ENCODE peak calls at places on chromosomes 5 and 9, in seven cellular contexts. Y is endothelial cell, M is colonic mucosa, G is GM13977, A is H9, W is endothelial cell of umbilical vein, C is foreskin keratinocyte. L is an unnamed sample.

GRCh38 chr5:34585601-34586104 is 70.5 kb upstream of the RAI14 start:
- DNase-seq in M (no peak), A (no peak), C (peak), G (no peak), W (peak), Y (no peak), L (no peak)

GRCh38 chr5:102865510-102866314 is 110.6 kb downstream of the PAM start:
- DNase-seq in Y (peak), A (peak), W (peak), M (peak), C (peak), G (peak), L (peak)

GRCh38 chr5:1245901-1246576 is 20.9 kb downstream of the SLC6A18 start:
- DNase-seq in W (no peak), Y (no peak), M (no peak), C (no peak), A (peak), G (no peak), L (no peak)

GRCh38 chr9:138051586-138052321 is 174.2 kb downstream of the CACNA1B start:
- DNase-seq in M (peak), A (no peak), C (no peak), Y (no peak), W (no peak), G (no peak), L (no peak)

GRCh38 chr9:33167084-33167948 is at the start of gene B4GALT1:
- DNase-seq in Y (peak), G (peak), A (peak), M (peak), W (peak), C (peak), L (peak)

GRCh38 chr5:56091664-56092063 is 96.9 kb upstream of the IL6ST start:
- DNase-seq in C (no peak), W (no peak), A (no peak), G (no peak), Y (no peak), M (no peak), L (no peak)

GRCh38 chr5:113330533-113331200 is 104.1 kb downstream of the TSSK1B start:
- DNase-seq in W (peak), C (peak), G (peak), Y (no peak), M (no peak), A (no peak), L (no peak)

GRCh38 chr9:99368341-99369326 is 146.6 kb downstream of the SEC61B start:
- DNase-seq in G (peak), C (peak), A (no peak), M (no peak), Y (peak), W (peak), L (no peak)

GRCh38 chr5:54581831-54582548 is 64.4 kb downstream of the SNX18 start:
- DNase-seq in G (no peak), Y (no peak), C (no peak), W (no peak), M (no peak), A (no peak), L (no peak)

GRCh38 chr9:19049872-19050636 is 827 bp downstream of the RRAGA start:
- DNase-seq in Y (peak), M (peak), C (peak), W (peak), G (no peak), A (no peak), L (no peak)

GRCh38 chr9:73441223-73441622 is 289.6 kb downstream of the ANXA1 start:
- DNase-seq in G (no peak), M (no peak), W (no peak), Y (no peak), C (no peak), A (no peak), L (no peak)

GRCh38 chr5:133111299-133111698 is 59.5 kb downstream of the HSPA4 start:
- DNase-seq in M (peak), G (peak), C (peak), A (peak), W (peak), Y (peak), L (peak)

GRCh38 chr9:21761309-21761901 is 41.0 kb upstream of the MTAP start:
- DNase-seq in G (peak), C (no peak), A (no peak), M (no peak), Y (no peak), W (no peak), L (no peak)

GRCh38 chr5:15645776-15646175 is 145.8 kb downstream of the FBXL7 start:
- DNase-seq in Y (no peak), W (no peak), C (no peak), G (no peak), A (no peak), M (no peak), L (no peak)
- TF ChIP-seq CTCF in Y (no peak), W (no peak), C (no peak), G (no peak), A (no peak), M (no peak), L (no peak)

GRCh38 chr5:145237843-145238242 is 597.3 kb downstream of the PRELID2 start:
- DNase-seq in A (peak), G (peak), C (peak), M (peak), Y (peak), W (peak), L (peak)
- TF ChIP-seq CTCF in A (peak), G (peak), C (peak), M (peak), Y (peak), W (peak), L (peak)

GRCh38 chr5:140240987-140241706 is 61.8 kb downstream of the PFDN1 start:
- DNase-seq in G (no peak), C (peak), Y (peak), W (peak), A (peak), M (peak), L (peak)

GRCh38 chr5:140239939-140240700 is 62.8 kb downstream of the PFDN1 start:
- DNase-seq in G (peak), A (peak), Y (peak), M (peak), W (peak), C (no peak), L (peak)

GRCh38 chr5:140238756-140239155 is 63.8 kb downstream of the CYSTM1 start:
- DNase-seq in A (no peak), W (no peak), Y (no peak), G (no peak), C (no peak), M (no peak), L (no peak)

GRCh38 chr5:140236896-140237598 is 62.1 kb downstream of the CYSTM1 start:
- DNase-seq in W (no peak), M (no peak), G (no peak), A (no peak), Y (no peak), C (peak), L (no peak)

GRCh38 chr5:140239461-140239860 is 63.4 kb downstream of the PFDN1 start:
- DNase-seq in M (no peak), A (no peak), G (no peak), C (no peak), W (no peak), Y (no peak), L (no peak)
- TF ChIP-seq CTCF in M (no peak), A (no peak), G (no peak), C (no peak), W (no peak), Y (no peak), L (no peak)

GRCh38 chr5:139711067-139711851 is 63.1 kb downstream of the CXXC5 start:
- DNase-seq in A (peak), M (peak), Y (peak), W (no peak), G (peak), C (no peak), L (peak)
- TF ChIP-seq CTCF in A (peak), M (no peak), Y (no peak), W (no peak), G (peak), C (peak), L (no peak)

DNA sequence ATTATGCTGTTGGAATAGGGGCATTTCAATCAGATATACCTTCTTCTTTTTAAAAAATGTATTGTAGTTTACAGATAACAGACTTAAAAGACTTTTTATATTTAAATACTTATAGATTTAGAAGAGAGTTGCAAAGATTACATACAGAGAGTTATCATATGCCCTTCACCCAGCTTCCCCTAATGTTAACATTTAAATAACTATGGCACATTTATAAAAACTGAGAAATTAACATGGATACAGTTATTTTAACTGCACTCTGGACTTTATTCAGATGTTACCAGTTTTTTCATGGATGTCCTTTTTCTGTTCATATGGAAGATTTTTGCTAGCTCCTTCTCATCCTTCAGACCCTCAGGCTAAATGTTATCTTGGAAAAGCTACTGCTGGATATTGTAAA is 123.2 kb downstream of the DOCK2 start:
- DNase-seq in G (no peak), Y (no peak), M (no peak), W (no peak), C (no peak), A (no peak), L (no peak)
- TF ChIP-seq CTCF in G (no peak), Y (no peak), M (no peak), W (no peak), C (no peak), A (no peak), L (no peak)

DNA sequence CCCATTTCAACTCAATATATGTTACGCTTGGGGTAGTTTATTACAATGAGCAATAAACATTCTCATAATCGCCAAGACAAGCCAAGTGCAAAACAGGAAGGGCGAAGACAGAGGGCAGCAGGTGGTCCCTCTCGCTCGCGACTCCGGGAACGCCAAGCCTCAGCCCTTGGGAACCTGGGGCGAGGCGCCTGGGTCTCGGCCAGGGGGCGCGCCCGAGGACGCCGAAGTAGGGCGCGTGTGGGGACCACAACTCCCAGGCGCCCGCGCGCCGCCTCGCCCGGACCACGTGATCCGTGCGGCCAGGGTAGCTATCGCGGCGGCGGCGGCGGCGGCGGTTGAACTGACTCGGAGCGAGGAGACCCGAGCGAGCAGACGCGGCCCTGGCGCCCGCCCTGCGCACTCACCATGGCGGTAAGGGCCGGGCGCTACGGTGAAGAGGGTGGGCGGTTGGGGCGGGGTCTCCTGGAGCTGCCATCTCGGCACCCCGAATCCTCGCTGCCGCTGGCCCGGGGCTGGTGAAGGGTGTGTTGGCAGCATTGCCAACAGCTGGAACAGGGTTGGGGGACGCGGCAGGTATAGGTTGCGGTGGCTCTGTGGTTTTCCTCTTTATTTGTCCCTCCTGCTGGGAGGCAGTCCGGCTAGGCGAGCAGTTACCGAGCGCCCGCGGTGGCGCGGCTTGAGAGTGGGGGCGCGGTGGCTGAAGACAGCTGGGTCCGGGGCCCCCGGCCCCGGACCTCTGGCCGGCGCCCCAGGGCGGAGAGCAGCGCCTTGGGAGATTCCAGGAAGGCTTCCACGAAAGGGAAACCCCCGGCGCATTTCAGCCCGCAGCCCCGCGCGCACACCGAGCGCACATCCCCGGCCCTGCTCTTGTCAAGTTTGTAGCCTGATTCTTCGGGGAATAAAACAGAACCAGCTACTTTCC is at the start of gene SLC31A2:
- DNase-seq in A (peak), Y (peak), M (peak), W (peak), C (peak), G (peak), L (peak)
- TF ChIP-seq CTCF in A (peak), Y (no peak), M (no peak), W (no peak), C (peak), G (peak), L (peak)

GRCh38 chr9:109063765-109064164 is 50.5 kb upstream of the CTNNAL1 start:
- DNase-seq in G (no peak), A (no peak), C (peak), W (no peak), Y (no peak), M (no peak), L (no peak)
- TF ChIP-seq CTCF in G (no peak), A (no peak), C (peak), W (no peak), Y (no peak), M (no peak), L (no peak)

GRCh38 chr5:114789773-114790402 is 379.8 kb downstream of the TRIM36 start:
- DNase-seq in C (peak), Y (no peak), M (no peak), W (no peak), A (no peak), G (peak), L (no peak)
- TF ChIP-seq CTCF in C (peak), Y (peak), M (peak), W (no peak), A (peak), G (peak), L (peak)

DNA sequence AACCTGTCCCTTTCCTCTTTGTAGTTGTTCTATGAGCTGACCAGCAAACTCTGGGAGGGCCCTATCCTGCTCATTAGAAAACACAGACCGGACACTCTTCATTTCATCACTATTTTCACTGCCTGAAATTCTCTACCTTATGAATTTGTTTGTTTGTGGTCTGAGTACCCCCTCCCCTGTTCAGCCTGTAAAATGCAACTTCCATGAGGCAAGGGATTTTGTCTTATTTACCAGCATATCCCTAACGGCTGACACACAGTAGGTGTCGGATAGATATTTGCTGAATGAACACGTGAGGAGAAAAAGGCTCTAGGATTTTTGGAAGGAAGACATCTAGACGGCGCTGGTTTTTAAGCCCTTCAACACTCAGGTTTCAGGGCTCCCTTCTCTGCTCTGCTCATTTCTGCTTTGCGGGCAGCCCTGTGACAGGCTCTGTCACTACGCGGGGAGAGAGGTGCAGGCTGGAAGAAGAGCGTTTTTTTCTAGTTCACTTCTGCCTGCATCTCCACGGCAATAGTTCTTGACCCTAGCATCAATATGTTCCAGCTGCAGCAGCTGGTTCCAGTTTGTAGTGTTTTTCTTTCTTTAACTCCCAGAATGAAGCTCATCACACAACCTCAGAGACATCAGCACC is 41.0 kb downstream of the KCNMB1 start:
- DNase-seq in G (no peak), Y (no peak), C (no peak), M (no peak), W (no peak), A (no peak), L (no peak)
- TF ChIP-seq CTCF in G (no peak), Y (no peak), C (no peak), M (no peak), W (no peak), A (peak), L (no peak)

L was measured in glutamatergic neuron.